ENCODE peak calls at places on chromosomes 11 and 22, in nine cellular contexts. E is body of pancreas, L is HepG2, M is Peyer's patch, F is sigmoid colon, P is H1, X is transverse colon, N is thyroid gland, Q is NB4. U is an unnamed sample.

GRCh38 chr11:82405392-82405791 is 328.3 kb downstream of the FAM181B start:
- DNase-seq in N (no peak), M (no peak), X (no peak), E (no peak), Q (no peak), P (no peak), L (no peak), F (no peak), U (no peak)

GRCh38 chr11:75193711-75194110 is 42.8 kb downstream of the SLCO2B1 start:
- DNase-seq in E (no peak), X (no peak), N (no peak), F (peak), L (no peak), P (no peak), M (no peak), Q (no peak), U (no peak)

GRCh38 chr22:27913162-27913741 is 5.8 kb downstream of the PITPNB start:
- DNase-seq in F (no peak), E (no peak), P (no peak), M (no peak), Q (no peak), X (no peak), N (no peak), L (no peak), U (no peak)

GRCh38 chr11:108875134-108875533 is 210.3 kb downstream of the DDX10 start:
- DNase-seq in L (no peak), Q (no peak), N (no peak), E (no peak), F (no peak), X (no peak), P (no peak), M (no peak), U (no peak)

GRCh38 chr11:29162490-29162889 is 854.3 kb downstream of the KCNA4 start:
- DNase-seq in P (no peak), Q (no peak), L (no peak), X (no peak), M (no peak), N (no peak), F (no peak), E (no peak), U (no peak)

GRCh38 chr11:128627666-128628342 is 40.4 kb upstream of the ETS1 start:
- DNase-seq in F (no peak), X (no peak), Q (peak), M (no peak), E (no peak), N (no peak), L (no peak), P (peak), U (no peak)

GRCh38 chr11:134542401-134543143 is 130.5 kb upstream of the B3GAT1 start:
- DNase-seq in F (peak), Q (no peak), N (no peak), L (no peak), P (peak), M (no peak), E (no peak), X (peak), U (no peak)

GRCh38 chr11:10488581-10489443 is 33.7 kb downstream of the AMPD3 start:
- DNase-seq in N (peak), L (no peak), E (no peak), M (peak), F (peak), P (no peak), X (peak), Q (no peak), U (peak)

GRCh38 chr11:70756756-70757155 is 358.4 kb downstream of the CTTN start:
- DNase-seq in M (no peak), N (no peak), X (no peak), P (no peak), Q (no peak), E (no peak), F (no peak), L (no peak), U (no peak)

GRCh38 chr11:117950999-117951961 is 22.1 kb upstream of the TMPRSS13 start:
- DNase-seq in X (peak), F (no peak), E (no peak), Q (peak), P (peak), M (peak), N (peak), L (no peak), U (no peak)

GRCh38 chr11:95892892-95893570 is 30.9 kb downstream of the MTMR2 start:
- DNase-seq in E (no peak), X (no peak), N (no peak), Q (no peak), L (no peak), P (no peak), M (no peak), F (no peak), U (no peak)

GRCh38 chr22:49969751-49970527 is 9.4 kb downstream of the PIM3 start:
- DNase-seq in F (peak), E (peak), L (no peak), M (peak), X (no peak), N (no peak), Q (no peak), P (peak), U (no peak)

GRCh38 chr11:32034149-32034548 is 56.7 kb upstream of the RCN1 start:
- DNase-seq in X (no peak), P (no peak), M (no peak), N (no peak), Q (peak), L (no peak), F (no peak), E (no peak), U (no peak)

GRCh38 chr22:24323695-24324094 is 53.1 kb downstream of the SPECC1L start:
- DNase-seq in E (no peak), Q (no peak), M (no peak), L (no peak), F (no peak), X (no peak), P (no peak), N (no peak), U (no peak)

GRCh38 chr11:46234261-46234660 is 43.2 kb upstream of the CREB3L1 start:
- DNase-seq in Q (no peak), P (peak), N (no peak), L (no peak), E (no peak), M (no peak), F (no peak), X (no peak), U (no peak)

GRCh38 chr11:65623852-65624616 is 8.5 kb downstream of the PCNX3 start:
- DNase-seq in F (no peak), N (no peak), M (no peak), Q (no peak), X (no peak), P (no peak), L (no peak), E (no peak), U (no peak)
- TF ChIP-seq POLR2A in F (no peak), N (no peak), M (no peak), Q (no peak), X (no peak), P (no peak), L (peak), E (no peak), U (no peak)

DNA sequence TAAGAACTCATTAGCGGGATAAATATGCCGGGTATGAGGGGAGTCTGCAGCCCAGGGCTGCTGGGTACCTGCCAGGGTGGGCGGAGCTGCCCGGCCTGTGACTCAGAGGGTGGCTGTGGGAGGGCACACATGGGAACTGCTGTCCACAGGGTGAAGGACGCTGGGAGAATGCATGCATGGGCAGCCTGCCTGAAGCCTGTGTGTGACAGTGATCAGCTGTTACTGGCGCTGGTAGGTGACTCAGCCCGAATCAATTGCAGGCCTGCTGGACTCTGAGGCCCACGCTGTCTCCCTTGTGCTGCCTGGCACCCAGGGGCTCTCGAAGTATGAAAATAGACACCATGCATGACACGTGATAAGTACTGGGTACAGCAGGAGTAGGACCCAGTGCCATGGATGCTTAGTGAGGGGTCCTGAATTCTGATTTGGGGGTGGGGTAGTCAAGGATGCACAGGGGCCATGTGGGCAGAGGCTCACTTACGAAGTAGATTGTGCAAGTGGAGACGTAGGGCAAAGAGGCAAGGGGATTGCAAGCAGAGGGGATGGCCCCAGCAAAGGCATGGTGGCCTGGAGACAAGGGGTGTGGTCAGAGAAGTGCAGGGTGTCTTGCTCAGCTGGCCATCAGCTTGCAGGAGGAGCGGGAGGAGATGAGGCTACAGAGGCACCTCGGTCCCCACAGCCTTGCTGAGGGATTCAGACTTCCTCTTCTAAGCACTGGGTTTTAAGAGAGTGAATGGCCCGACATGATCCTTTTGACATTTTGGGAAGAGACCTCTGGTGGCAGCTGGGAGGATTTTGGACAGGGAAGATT is 36.5 kb downstream of the GRIK4 start:
- DNase-seq in X (peak), E (peak), P (no peak), N (peak), M (peak), L (peak), Q (peak), F (peak), U (no peak)
- TF ChIP-seq CTCF in X (no peak), E (no peak), P (peak), N (no peak), M (no peak), L (peak), Q (peak), F (no peak), U (no peak)

GRCh38 chr11:20023082-20023426 is 137.2 kb downstream of the DBX1 start:
- DNase-seq in P (no peak), F (no peak), L (no peak), N (no peak), M (no peak), Q (no peak), E (no peak), X (no peak), U (no peak)
- H3K4me3 ChIP-seq in P (peak), F (no peak), L (peak), N (no peak), M (no peak), Q (no peak), E (peak), X (no peak), U (peak)

GRCh38 chr11:93741094-93741881 is at the start of the genes C11orf54 and TAF1D:
- DNase-seq in M (peak), L (peak), E (peak), Q (peak), P (peak), F (peak), X (peak), N (peak), U (peak)
- TF ChIP-seq POLR2A in M (peak), L (peak), E (peak), Q (peak), P (peak), F (peak), X (peak), N (peak), U (peak)

DNA sequence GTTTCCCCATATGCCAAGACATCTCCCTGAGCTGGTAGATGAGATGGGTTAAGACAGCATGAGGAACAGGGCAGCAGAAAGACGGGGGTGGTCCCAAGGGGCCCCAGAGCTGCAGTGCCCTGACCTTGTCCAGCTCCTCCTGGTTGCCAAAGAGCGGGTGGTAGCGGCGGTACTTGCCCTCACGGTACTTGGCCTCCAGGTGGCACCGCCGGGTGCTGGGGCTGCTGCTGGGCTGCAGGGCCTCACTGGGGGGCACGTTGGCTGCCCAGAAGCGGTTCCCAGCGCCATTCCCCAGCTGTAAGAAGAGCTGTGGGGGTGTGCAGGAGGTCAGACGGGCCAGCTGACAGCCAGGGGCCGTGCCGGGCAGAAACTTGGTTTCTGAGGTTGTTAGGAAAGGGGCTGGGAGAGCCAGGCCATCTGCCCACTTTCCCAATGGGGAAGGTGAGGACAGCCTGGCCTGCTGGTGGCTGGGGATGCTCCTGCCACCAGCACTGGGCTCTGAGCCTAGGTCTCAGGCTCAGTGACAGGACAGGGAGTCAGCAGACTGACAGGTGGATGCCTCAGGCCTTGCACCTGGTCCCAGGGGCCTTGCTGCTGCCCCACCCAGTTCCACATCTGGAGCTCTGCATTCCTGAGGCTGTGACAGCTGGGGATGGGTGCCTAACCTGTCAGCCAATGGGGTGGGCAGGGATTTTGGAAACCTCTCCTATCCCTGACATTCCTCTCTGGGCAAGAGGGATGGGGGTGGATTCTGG is 30.0 kb upstream of the PDE2A start:
- DNase-seq in X (no peak), P (no peak), Q (no peak), L (no peak), M (no peak), E (no peak), F (no peak), N (no peak), U (no peak)
- TF ChIP-seq CTCF in X (no peak), P (no peak), Q (peak), L (no peak), M (no peak), E (no peak), F (no peak), N (no peak), U (no peak)

DNA sequence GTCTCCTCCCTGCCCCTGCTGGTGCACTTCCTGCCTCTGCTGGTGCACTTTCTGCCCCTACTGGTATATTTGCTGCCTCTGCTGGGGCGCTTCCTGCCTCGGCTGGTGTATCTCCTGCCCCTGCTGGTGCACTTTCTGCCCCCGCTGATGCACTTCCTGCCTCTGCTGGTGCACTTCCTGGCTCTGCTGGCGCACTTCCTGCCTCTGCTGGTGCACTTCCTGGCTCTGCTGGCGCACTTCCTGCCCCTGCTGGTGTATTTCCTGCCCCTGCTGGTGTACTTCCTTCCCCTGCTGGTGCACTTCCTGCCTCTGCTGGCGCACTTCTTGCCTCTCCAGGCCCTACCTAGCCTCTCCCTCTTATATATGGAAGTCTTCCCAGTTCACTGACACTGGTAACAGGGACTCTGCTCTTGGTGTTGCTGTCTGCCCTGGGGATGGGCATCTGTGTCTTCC is 10.1 kb downstream of the MTFP1 start:
- DNase-seq in X (peak), E (peak), Q (no peak), F (no peak), N (peak), P (no peak), M (peak), L (no peak), U (no peak)
- H3K4me3 ChIP-seq in X (no peak), E (no peak), Q (no peak), F (no peak), N (no peak), P (no peak), M (peak), L (no peak), U (no peak)